ENCODE peak calls at places on chromosome 7, in six cellular contexts. One of them, this sample, is unnamed.
A peak's percentile ranks its signal among the peaks of the same experiment; 100 is the strongest.

GRCh38 chr7:116167177-116167576 is 43.2 kb upstream of the TES start:
- DNase-seq in dorsolateral prefrontal cortex: no peak
- DNase-seq in H4: no peak
- DNase-seq in RCC 7860: no peak
- DNase-seq in C1 segment of cervical spinal cord: no peak
- DNase-seq in neuronal stem cell: no peak
- DNase-seq in this sample: no peak

GRCh38 chr7:81990395-81990794 is 220.5 kb upstream of the HGF start:
- DNase-seq in dorsolateral prefrontal cortex: no peak
- DNase-seq in H4: no peak
- DNase-seq in RCC 7860: peak; percentile 57
- DNase-seq in C1 segment of cervical spinal cord: no peak
- DNase-seq in neuronal stem cell: no peak
- DNase-seq in this sample: peak; percentile 9

GRCh38 chr7:27079234-27079975 is 16.4 kb downstream of the HOXA1 start:
- DNase-seq in dorsolateral prefrontal cortex: no peak
- DNase-seq in H4: no peak
- DNase-seq in RCC 7860: no peak
- DNase-seq in C1 segment of cervical spinal cord: no peak
- DNase-seq in neuronal stem cell: no peak
- DNase-seq in this sample: no peak

GRCh38 chr7:135317676-135318326 is 84.2 kb downstream of the STRA8 start:
- DNase-seq in dorsolateral prefrontal cortex: no peak
- DNase-seq in H4: no peak
- DNase-seq in RCC 7860: no peak
- DNase-seq in C1 segment of cervical spinal cord: no peak
- DNase-seq in neuronal stem cell: no peak
- DNase-seq in this sample: no peak

GRCh38 chr7:29345590-29345989 is 151.0 kb downstream of the CHN2 start:
- DNase-seq in dorsolateral prefrontal cortex: peak; percentile 78
- DNase-seq in H4: peak; percentile 50
- DNase-seq in RCC 7860: no peak
- DNase-seq in C1 segment of cervical spinal cord: no peak
- DNase-seq in neuronal stem cell: peak; percentile 20
- DNase-seq in this sample: no peak

GRCh38 chr7:91330378-91331295 is 66.4 kb downstream of the FZD1 start:
- DNase-seq in dorsolateral prefrontal cortex: no peak
- DNase-seq in H4: no peak
- DNase-seq in RCC 7860: no peak
- DNase-seq in C1 segment of cervical spinal cord: no peak
- DNase-seq in neuronal stem cell: no peak
- DNase-seq in this sample: no peak

GRCh38 chr7:70271617-70272081 is 673.4 kb downstream of the AUTS2 start:
- DNase-seq in dorsolateral prefrontal cortex: no peak
- DNase-seq in H4: peak; percentile 31
- DNase-seq in RCC 7860: no peak
- DNase-seq in C1 segment of cervical spinal cord: no peak
- DNase-seq in neuronal stem cell: no peak
- DNase-seq in this sample: no peak

GRCh38 chr7:27737591-27737990 is 2.4 kb upstream of the TAX1BP1 start:
- DNase-seq in dorsolateral prefrontal cortex: no peak
- DNase-seq in H4: no peak
- DNase-seq in RCC 7860: no peak
- DNase-seq in C1 segment of cervical spinal cord: no peak
- DNase-seq in neuronal stem cell: no peak
- DNase-seq in this sample: no peak

GRCh38 chr7:86972072-86972471 is 87.4 kb downstream of the ELAPOR2 start:
- DNase-seq in dorsolateral prefrontal cortex: no peak
- DNase-seq in H4: peak; percentile 27
- DNase-seq in RCC 7860: no peak
- DNase-seq in C1 segment of cervical spinal cord: no peak
- DNase-seq in neuronal stem cell: peak; percentile 29
- DNase-seq in this sample: no peak

GRCh38 chr7:158550886-158551452 is 36.7 kb downstream of the PTPRN2 start:
- DNase-seq in dorsolateral prefrontal cortex: no peak
- DNase-seq in H4: no peak
- DNase-seq in RCC 7860: no peak
- DNase-seq in C1 segment of cervical spinal cord: no peak
- DNase-seq in neuronal stem cell: no peak
- DNase-seq in this sample: no peak

GRCh38 chr7:37446371-37446770 is 2.3 kb downstream of the ELMO1 start:
- DNase-seq in dorsolateral prefrontal cortex: no peak
- DNase-seq in H4: no peak
- DNase-seq in RCC 7860: no peak
- DNase-seq in C1 segment of cervical spinal cord: no peak
- DNase-seq in neuronal stem cell: no peak
- DNase-seq in this sample: no peak

GRCh38 chr7:134317434-134317833 is 704 bp upstream of the SLC35B4 start:
- DNase-seq in dorsolateral prefrontal cortex: no peak
- DNase-seq in H4: no peak
- DNase-seq in RCC 7860: no peak
- DNase-seq in C1 segment of cervical spinal cord: no peak
- DNase-seq in neuronal stem cell: no peak
- DNase-seq in this sample: no peak

GRCh38 chr7:104160375-104160774 is 47.4 kb downstream of the ORC5 start:
- DNase-seq in dorsolateral prefrontal cortex: no peak
- DNase-seq in H4: no peak
- DNase-seq in RCC 7860: peak; percentile 20
- DNase-seq in C1 segment of cervical spinal cord: no peak
- DNase-seq in neuronal stem cell: no peak
- DNase-seq in this sample: peak; percentile 71

GRCh38 chr7:155338632-155339320 is 41.1 kb downstream of the INSIG1 start:
- DNase-seq in dorsolateral prefrontal cortex: no peak
- DNase-seq in H4: no peak
- DNase-seq in RCC 7860: no peak
- DNase-seq in C1 segment of cervical spinal cord: no peak
- DNase-seq in neuronal stem cell: no peak
- DNase-seq in this sample: no peak

GRCh38 chr7:123633553-123633952 is 22.1 kb upstream of the LMOD2 start:
- DNase-seq in dorsolateral prefrontal cortex: no peak
- DNase-seq in H4: no peak
- DNase-seq in RCC 7860: no peak
- DNase-seq in C1 segment of cervical spinal cord: no peak
- DNase-seq in neuronal stem cell: no peak
- DNase-seq in this sample: peak; percentile 66

GRCh38 chr7:157609516-157609915 is 272.7 kb downstream of the DNAJB6 start:
- DNase-seq in dorsolateral prefrontal cortex: no peak
- DNase-seq in H4: no peak
- DNase-seq in RCC 7860: no peak
- DNase-seq in C1 segment of cervical spinal cord: no peak
- DNase-seq in neuronal stem cell: no peak
- DNase-seq in this sample: no peak

GRCh38 chr7:156120552-156120951 is 308.3 kb upstream of the SHH start:
- DNase-seq in dorsolateral prefrontal cortex: no peak
- DNase-seq in H4: no peak
- DNase-seq in RCC 7860: no peak
- DNase-seq in C1 segment of cervical spinal cord: no peak
- DNase-seq in neuronal stem cell: no peak
- DNase-seq in this sample: no peak

GRCh38 chr7:45071528-45071927 is 17.2 kb downstream of the NACAD start:
- DNase-seq in dorsolateral prefrontal cortex: no peak
- DNase-seq in H4: no peak
- DNase-seq in RCC 7860: no peak
- DNase-seq in C1 segment of cervical spinal cord: no peak
- DNase-seq in neuronal stem cell: no peak
- DNase-seq in this sample: no peak

GRCh38 chr7:24075426-24075810 is 208.6 kb upstream of the NPY start:
- DNase-seq in dorsolateral prefrontal cortex: no peak
- DNase-seq in H4: peak; percentile 49
- DNase-seq in RCC 7860: no peak
- DNase-seq in C1 segment of cervical spinal cord: no peak
- DNase-seq in neuronal stem cell: no peak
- DNase-seq in this sample: no peak

GRCh38 chr7:589781-590575 is 70.3 kb upstream of the PDGFA start:
- DNase-seq in dorsolateral prefrontal cortex: no peak
- DNase-seq in H4: no peak
- DNase-seq in RCC 7860: no peak
- DNase-seq in C1 segment of cervical spinal cord: no peak
- DNase-seq in neuronal stem cell: no peak
- DNase-seq in this sample: no peak

GRCh38 chr7:51785171-51785570 is 468.6 kb upstream of the COBL start:
- DNase-seq in dorsolateral prefrontal cortex: no peak
- DNase-seq in H4: no peak
- DNase-seq in RCC 7860: no peak
- DNase-seq in C1 segment of cervical spinal cord: no peak
- DNase-seq in neuronal stem cell: no peak
- DNase-seq in this sample: no peak

GRCh38 chr7:142248-142955 is 50.0 kb upstream of the FAM20C start:
- DNase-seq in dorsolateral prefrontal cortex: peak; percentile 42
- DNase-seq in H4: no peak
- DNase-seq in RCC 7860: no peak
- DNase-seq in C1 segment of cervical spinal cord: no peak
- DNase-seq in neuronal stem cell: no peak
- DNase-seq in this sample: no peak

GRCh38 chr7:27581119-27581518 is 81.6 kb downstream of the HIBADH start:
- DNase-seq in dorsolateral prefrontal cortex: no peak
- DNase-seq in H4: no peak
- DNase-seq in RCC 7860: no peak
- DNase-seq in C1 segment of cervical spinal cord: no peak
- DNase-seq in neuronal stem cell: no peak
- DNase-seq in this sample: no peak

GRCh38 chr7:137403282-137403681 is 59.7 kb upstream of the PTN start:
- DNase-seq in dorsolateral prefrontal cortex: no peak
- DNase-seq in H4: no peak
- DNase-seq in RCC 7860: no peak
- DNase-seq in C1 segment of cervical spinal cord: no peak
- DNase-seq in neuronal stem cell: no peak
- DNase-seq in this sample: no peak

GRCh38 chr7:1579481-1580421 is 9.9 kb upstream of the PSMG3 start:
- DNase-seq in dorsolateral prefrontal cortex: no peak
- DNase-seq in H4: peak; percentile 82
- DNase-seq in RCC 7860: peak; percentile 37
- DNase-seq in C1 segment of cervical spinal cord: peak; percentile 46
- DNase-seq in neuronal stem cell: peak; percentile 70
- DNase-seq in this sample: peak; percentile 89

GRCh38 chr7:41438919-41439882 is 263.7 kb downstream of the INHBA start:
- DNase-seq in dorsolateral prefrontal cortex: no peak
- DNase-seq in H4: no peak
- DNase-seq in RCC 7860: no peak
- DNase-seq in C1 segment of cervical spinal cord: no peak
- DNase-seq in neuronal stem cell: no peak
- DNase-seq in this sample: no peak

GRCh38 chr7:22732556-22733126 is 5.6 kb downstream of the IL6 start:
- DNase-seq in dorsolateral prefrontal cortex: no peak
- DNase-seq in H4: no peak
- DNase-seq in RCC 7860: peak; percentile 27
- DNase-seq in C1 segment of cervical spinal cord: no peak
- DNase-seq in neuronal stem cell: no peak
- DNase-seq in this sample: no peak

GRCh38 chr7:32957326-32958045 is at the start of gene FKBP9:
- DNase-seq in dorsolateral prefrontal cortex: peak; percentile 60
- DNase-seq in H4: peak; percentile 61
- DNase-seq in RCC 7860: peak; percentile 64
- DNase-seq in C1 segment of cervical spinal cord: peak; percentile 48
- DNase-seq in neuronal stem cell: peak; percentile 70
- DNase-seq in this sample: peak; percentile 95

GRCh38 chr7:119482209-119482608 is 790.8 kb upstream of the KCND2 start:
- DNase-seq in dorsolateral prefrontal cortex: no peak
- DNase-seq in H4: peak; percentile 59
- DNase-seq in RCC 7860: no peak
- DNase-seq in C1 segment of cervical spinal cord: no peak
- DNase-seq in neuronal stem cell: peak; percentile 17
- DNase-seq in this sample: peak; percentile 21

GRCh38 chr7:33044986-33045385 is 17.6 kb downstream of the NT5C3A start:
- DNase-seq in dorsolateral prefrontal cortex: no peak
- DNase-seq in H4: no peak
- DNase-seq in RCC 7860: no peak
- DNase-seq in C1 segment of cervical spinal cord: no peak
- DNase-seq in neuronal stem cell: no peak
- DNase-seq in this sample: peak; percentile 13

GRCh38 chr7:154372106-154372505 is 319.9 kb downstream of the DPP6 start:
- DNase-seq in dorsolateral prefrontal cortex: no peak
- DNase-seq in H4: no peak
- DNase-seq in RCC 7860: no peak
- DNase-seq in C1 segment of cervical spinal cord: no peak
- DNase-seq in neuronal stem cell: no peak
- DNase-seq in this sample: no peak

GRCh38 chr7:8418627-8419245 is 14.7 kb upstream of the NXPH1 start:
- DNase-seq in dorsolateral prefrontal cortex: no peak
- DNase-seq in H4: peak; percentile 86
- DNase-seq in RCC 7860: peak; percentile 33
- DNase-seq in C1 segment of cervical spinal cord: no peak
- DNase-seq in neuronal stem cell: peak; percentile 59
- DNase-seq in this sample: peak; percentile 78

GRCh38 chr7:101377189-101377736 is 14.6 kb downstream of the COL26A1 start:
- DNase-seq in dorsolateral prefrontal cortex: no peak
- DNase-seq in H4: no peak
- DNase-seq in RCC 7860: no peak
- DNase-seq in C1 segment of cervical spinal cord: no peak
- DNase-seq in neuronal stem cell: no peak
- DNase-seq in this sample: peak; percentile 28

GRCh38 chr7:157661611-157661975 is 324.8 kb downstream of the DNAJB6 start:
- DNase-seq in dorsolateral prefrontal cortex: no peak
- DNase-seq in H4: no peak
- DNase-seq in RCC 7860: no peak
- DNase-seq in C1 segment of cervical spinal cord: no peak
- DNase-seq in neuronal stem cell: no peak
- DNase-seq in this sample: no peak

GRCh38 chr7:27181795-27182275 is 3.2 kb downstream of the HOXA11 start:
- DNase-seq in dorsolateral prefrontal cortex: no peak
- DNase-seq in H4: no peak
- DNase-seq in RCC 7860: no peak
- DNase-seq in C1 segment of cervical spinal cord: no peak
- DNase-seq in neuronal stem cell: no peak
- DNase-seq in this sample: no peak

GRCh38 chr7:29190349-29191045 is 4.1 kb upstream of the CHN2 start:
- DNase-seq in dorsolateral prefrontal cortex: no peak
- DNase-seq in H4: peak; percentile 63
- DNase-seq in RCC 7860: no peak
- DNase-seq in C1 segment of cervical spinal cord: no peak
- DNase-seq in neuronal stem cell: no peak
- DNase-seq in this sample: no peak

GRCh38 chr7:100109521-100110163 is 8.2 kb downstream of the AP4M1 start:
- DNase-seq in dorsolateral prefrontal cortex: no peak
- DNase-seq in H4: no peak
- DNase-seq in RCC 7860: no peak
- DNase-seq in C1 segment of cervical spinal cord: no peak
- DNase-seq in neuronal stem cell: no peak
- DNase-seq in this sample: no peak

GRCh38 chr7:25727876-25728275 is 424.1 kb upstream of the NFE2L3 start:
- DNase-seq in dorsolateral prefrontal cortex: no peak
- DNase-seq in H4: no peak
- DNase-seq in RCC 7860: no peak
- DNase-seq in C1 segment of cervical spinal cord: no peak
- DNase-seq in neuronal stem cell: no peak
- DNase-seq in this sample: no peak

GRCh38 chr7:73850781-73851207 is 8.5 kb upstream of the METTL27 start:
- DNase-seq in dorsolateral prefrontal cortex: no peak
- DNase-seq in H4: peak; percentile 98
- DNase-seq in RCC 7860: peak; percentile 97
- DNase-seq in C1 segment of cervical spinal cord: no peak
- DNase-seq in neuronal stem cell: no peak
- DNase-seq in this sample: peak; percentile 98

GRCh38 chr7:95012001-95012400 is 104.6 kb downstream of the PPP1R9A start:
- DNase-seq in dorsolateral prefrontal cortex: no peak
- DNase-seq in H4: no peak
- DNase-seq in RCC 7860: peak; percentile 92
- DNase-seq in C1 segment of cervical spinal cord: no peak
- DNase-seq in neuronal stem cell: no peak
- DNase-seq in this sample: no peak